ENCODE peak calls at places on chromosomes 16 and 17, in seven cellular contexts. One of them, this sample, is unnamed. For H3K9me3, the result is how much of the 10 kb centered on the place peaks cover.

GRCh38 chr17:55532670-55533069 is 21.4 kb upstream of the SMIM36 start:
- DNase-seq in fibroblast of lung: peak
- DNase-seq in Peyer's patch: no peak
- DNase-seq in lung: no peak
- DNase-seq in testis: no peak
- DNase-seq in ascending aorta: no peak
- DNase-seq in endodermal cell: no peak
- DNase-seq in this sample: no peak

GRCh38 chr16:6111390-6111789 is 1013.8 kb upstream of the EEF2KMT start:
- DNase-seq in fibroblast of lung: peak
- DNase-seq in Peyer's patch: no peak
- DNase-seq in lung: no peak
- DNase-seq in testis: no peak
- DNase-seq in ascending aorta: no peak
- DNase-seq in endodermal cell: no peak
- DNase-seq in this sample: no peak

GRCh38 chr17:77792626-77793025 is 165.9 kb upstream of the TNRC6C start:
- DNase-seq in fibroblast of lung: no peak
- DNase-seq in Peyer's patch: no peak
- DNase-seq in lung: no peak
- DNase-seq in testis: no peak
- DNase-seq in ascending aorta: no peak
- DNase-seq in endodermal cell: no peak
- DNase-seq in this sample: no peak

GRCh38 chr16:75320435-75320834 is 69.0 kb upstream of the BCAR1 start:
- DNase-seq in fibroblast of lung: no peak
- DNase-seq in Peyer's patch: no peak
- DNase-seq in lung: no peak
- DNase-seq in testis: peak
- DNase-seq in ascending aorta: no peak
- DNase-seq in endodermal cell: peak
- DNase-seq in this sample: no peak

GRCh38 chr17:55818451-55819375 is 67.9 kb downstream of the PCTP start:
- DNase-seq in fibroblast of lung: no peak
- DNase-seq in Peyer's patch: no peak
- DNase-seq in lung: no peak
- DNase-seq in testis: no peak
- DNase-seq in ascending aorta: no peak
- DNase-seq in endodermal cell: no peak
- DNase-seq in this sample: no peak

GRCh38 chr16:85923153-85924021 is 24.4 kb downstream of the IRF8 start:
- DNase-seq in fibroblast of lung: peak
- DNase-seq in Peyer's patch: no peak
- DNase-seq in lung: no peak
- DNase-seq in testis: peak
- DNase-seq in ascending aorta: no peak
- DNase-seq in endodermal cell: no peak
- DNase-seq in this sample: no peak

GRCh38 chr16:11627822-11628457 is 40.3 kb upstream of the SNN start:
- DNase-seq in fibroblast of lung: peak
- DNase-seq in Peyer's patch: no peak
- DNase-seq in lung: no peak
- DNase-seq in testis: no peak
- DNase-seq in ascending aorta: no peak
- DNase-seq in endodermal cell: no peak
- DNase-seq in this sample: no peak

GRCh38 chr16:383326-384020 is 1.7 kb upstream of the PGAP6 start:
- DNase-seq in fibroblast of lung: no peak
- DNase-seq in Peyer's patch: peak
- DNase-seq in lung: no peak
- DNase-seq in testis: no peak
- DNase-seq in ascending aorta: no peak
- DNase-seq in endodermal cell: peak
- DNase-seq in this sample: peak

GRCh38 chr17:42675348-42675983 is 1.3 kb downstream of the PLEKHH3 start:
- DNase-seq in fibroblast of lung: no peak
- DNase-seq in Peyer's patch: no peak
- DNase-seq in lung: no peak
- DNase-seq in testis: no peak
- DNase-seq in ascending aorta: no peak
- DNase-seq in endodermal cell: no peak
- DNase-seq in this sample: no peak

GRCh38 chr16:26526633-26527032 is 540.1 kb upstream of the C16orf82 start:
- DNase-seq in fibroblast of lung: no peak
- DNase-seq in Peyer's patch: no peak
- DNase-seq in lung: no peak
- DNase-seq in testis: no peak
- DNase-seq in ascending aorta: no peak
- DNase-seq in endodermal cell: no peak
- DNase-seq in this sample: no peak

GRCh38 chr17:3818786-3819185 is 17.8 kb upstream of the ITGAE start:
- DNase-seq in fibroblast of lung: peak
- DNase-seq in Peyer's patch: no peak
- DNase-seq in lung: no peak
- DNase-seq in testis: no peak
- DNase-seq in ascending aorta: no peak
- DNase-seq in endodermal cell: no peak
- DNase-seq in this sample: no peak

GRCh38 chr16:8958344-8958808 is 5.3 kb downstream of the USP7 start:
- DNase-seq in fibroblast of lung: peak
- DNase-seq in Peyer's patch: peak
- DNase-seq in lung: no peak
- DNase-seq in testis: peak
- DNase-seq in ascending aorta: no peak
- DNase-seq in endodermal cell: peak
- DNase-seq in this sample: no peak

GRCh38 chr16:57894390-57895080 is 76.4 kb downstream of the CNGB1 start:
- DNase-seq in fibroblast of lung: no peak
- DNase-seq in Peyer's patch: no peak
- DNase-seq in lung: no peak
- DNase-seq in testis: no peak
- DNase-seq in ascending aorta: no peak
- DNase-seq in endodermal cell: no peak
- DNase-seq in this sample: no peak

DNA sequence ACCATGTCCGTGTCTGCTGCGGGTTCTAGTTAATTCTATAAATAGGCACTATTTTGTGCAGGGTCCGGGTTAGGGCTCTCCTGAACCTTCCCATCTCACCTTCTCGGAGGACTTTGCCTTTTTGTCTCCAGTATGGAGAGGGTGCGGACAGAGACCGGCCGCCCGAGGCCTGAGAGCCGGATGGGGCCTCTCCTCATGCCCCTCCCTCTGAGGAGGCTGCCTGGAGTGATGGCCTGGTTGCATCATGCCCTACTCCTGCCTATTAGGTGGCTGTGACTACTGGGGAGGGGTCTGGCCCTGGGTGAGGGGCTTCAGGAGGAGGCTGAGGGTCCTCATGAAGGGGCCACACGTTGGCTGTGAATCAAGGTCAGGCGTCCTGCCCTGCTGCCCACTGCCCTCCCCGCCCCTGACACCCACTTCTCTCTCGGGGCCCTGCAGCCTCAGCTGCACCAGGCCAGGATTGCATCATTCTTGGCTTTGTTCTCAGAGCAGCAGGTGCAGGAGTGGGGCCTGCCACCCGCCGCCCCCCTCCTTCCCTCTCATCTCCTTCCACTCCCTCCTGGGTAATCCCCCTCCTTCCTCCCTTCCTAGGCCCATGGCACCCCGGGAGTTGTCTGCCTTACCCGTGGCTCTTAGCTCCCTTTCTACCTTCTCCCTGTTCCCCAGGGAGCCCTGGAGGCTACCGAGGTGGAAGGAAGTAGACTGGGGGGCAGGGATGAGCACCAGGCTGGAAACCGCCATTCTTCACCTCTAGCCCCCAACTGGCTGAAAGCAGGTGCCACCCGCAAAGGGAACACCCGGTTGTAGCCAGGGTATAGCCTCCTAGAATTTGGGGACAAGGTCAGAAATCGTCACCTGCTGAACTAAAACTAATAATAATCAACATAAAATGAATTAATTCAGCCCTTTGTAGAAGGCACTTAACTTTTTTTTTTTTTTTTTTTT is 12.7 kb upstream of the ARHGAP23 start:
- DNase-seq in fibroblast of lung: no peak
- DNase-seq in Peyer's patch: no peak
- DNase-seq in lung: peak
- DNase-seq in testis: no peak
- DNase-seq in ascending aorta: no peak
- DNase-seq in endodermal cell: peak
- DNase-seq in this sample: no peak
- H3K4me3 ChIP-seq in fibroblast of lung: no peak
- H3K4me3 ChIP-seq in Peyer's patch: no peak
- H3K4me3 ChIP-seq in lung: no peak
- H3K4me3 ChIP-seq in testis: no peak
- H3K4me3 ChIP-seq in ascending aorta: no peak
- H3K4me3 ChIP-seq in endodermal cell: no peak
- H3K4me3 ChIP-seq in this sample: no peak

GRCh38 chr17:50184057-50184456 is 17.4 kb downstream of the COL1A1 start:
- DNase-seq in fibroblast of lung: peak
- DNase-seq in Peyer's patch: no peak
- DNase-seq in lung: no peak
- DNase-seq in testis: no peak
- DNase-seq in ascending aorta: no peak
- DNase-seq in endodermal cell: peak
- DNase-seq in this sample: no peak

GRCh38 chr17:50183439-50184001 is 17.7 kb downstream of the SGCA start:
- DNase-seq in fibroblast of lung: peak
- DNase-seq in Peyer's patch: no peak
- DNase-seq in lung: no peak
- DNase-seq in testis: no peak
- DNase-seq in ascending aorta: no peak
- DNase-seq in endodermal cell: no peak
- DNase-seq in this sample: peak

GRCh38 chr17:50185724-50186545 is 15.5 kb downstream of the COL1A1 start:
- DNase-seq in fibroblast of lung: peak
- DNase-seq in Peyer's patch: no peak
- DNase-seq in lung: no peak
- DNase-seq in testis: no peak
- DNase-seq in ascending aorta: no peak
- DNase-seq in endodermal cell: no peak
- DNase-seq in this sample: no peak

GRCh38 chr17:50182783-50183438 is 17.1 kb downstream of the SGCA start:
- DNase-seq in fibroblast of lung: peak
- DNase-seq in Peyer's patch: no peak
- DNase-seq in lung: no peak
- DNase-seq in testis: no peak
- DNase-seq in ascending aorta: no peak
- DNase-seq in endodermal cell: no peak
- DNase-seq in this sample: no peak

DNA sequence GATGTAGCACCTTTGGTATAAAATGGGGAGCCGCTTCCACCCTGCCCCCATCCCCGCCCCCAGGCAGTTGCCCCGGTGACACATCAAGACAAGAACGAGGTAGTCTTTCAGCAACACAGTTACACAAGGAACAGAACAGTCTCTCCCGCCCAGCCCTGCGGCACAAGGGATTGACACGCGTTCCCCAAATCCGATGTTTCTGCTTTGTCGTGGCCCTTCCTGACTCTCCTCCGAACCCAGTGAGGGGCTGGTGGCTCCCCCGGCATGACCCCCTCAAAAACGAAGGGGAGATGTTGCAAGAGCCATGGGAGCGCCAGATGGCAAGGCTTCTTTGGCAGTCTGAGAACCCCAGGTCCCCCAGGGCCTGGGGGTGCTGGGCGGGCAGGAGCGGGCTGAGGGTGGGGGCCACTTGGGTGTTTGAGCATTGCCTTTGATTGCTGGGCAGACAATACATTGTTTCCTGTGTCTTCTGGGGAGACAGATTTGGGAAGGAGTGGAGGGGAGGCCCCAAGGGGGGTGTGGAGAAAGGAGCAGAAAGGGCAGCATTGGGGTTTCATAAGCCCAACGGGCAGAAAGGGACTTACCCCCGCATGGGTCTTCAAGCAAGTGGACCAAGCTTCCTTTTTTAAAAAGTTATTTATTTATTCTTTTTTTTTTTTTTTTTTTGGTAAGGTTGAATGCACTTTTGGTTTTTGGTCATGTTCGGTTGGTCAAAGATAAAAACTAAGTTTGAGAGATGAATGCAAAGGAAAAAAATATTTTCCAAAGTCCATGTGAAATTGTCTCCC is 16.6 kb downstream of the COL1A1 start:
- DNase-seq in fibroblast of lung: peak
- DNase-seq in Peyer's patch: no peak
- DNase-seq in lung: no peak
- DNase-seq in testis: peak
- DNase-seq in ascending aorta: peak
- DNase-seq in endodermal cell: no peak
- DNase-seq in this sample: no peak
- H3K27ac ChIP-seq in fibroblast of lung: peak
- H3K27ac ChIP-seq in Peyer's patch: peak
- H3K27ac ChIP-seq in lung: no peak
- H3K27ac ChIP-seq in testis: no peak
- H3K27ac ChIP-seq in ascending aorta: peak
- H3K27ac ChIP-seq in endodermal cell: no peak
- H3K27ac ChIP-seq in this sample: peak

GRCh38 chr16:35182943-35183550 is 1723.6 kb downstream of the TP53TG3F start:
- DNase-seq in fibroblast of lung: no peak
- DNase-seq in Peyer's patch: no peak
- DNase-seq in lung: no peak
- DNase-seq in testis: no peak
- DNase-seq in ascending aorta: no peak
- DNase-seq in endodermal cell: no peak
- DNase-seq in this sample: no peak
- H3K9me3 ChIP-seq in fibroblast of lung: under half
- H3K9me3 ChIP-seq in Peyer's patch: under half
- H3K9me3 ChIP-seq in lung: under half
- H3K9me3 ChIP-seq in testis: under half
- H3K9me3 ChIP-seq in ascending aorta: under half
- H3K9me3 ChIP-seq in endodermal cell: half or more
- H3K9me3 ChIP-seq in this sample: under half

DNA sequence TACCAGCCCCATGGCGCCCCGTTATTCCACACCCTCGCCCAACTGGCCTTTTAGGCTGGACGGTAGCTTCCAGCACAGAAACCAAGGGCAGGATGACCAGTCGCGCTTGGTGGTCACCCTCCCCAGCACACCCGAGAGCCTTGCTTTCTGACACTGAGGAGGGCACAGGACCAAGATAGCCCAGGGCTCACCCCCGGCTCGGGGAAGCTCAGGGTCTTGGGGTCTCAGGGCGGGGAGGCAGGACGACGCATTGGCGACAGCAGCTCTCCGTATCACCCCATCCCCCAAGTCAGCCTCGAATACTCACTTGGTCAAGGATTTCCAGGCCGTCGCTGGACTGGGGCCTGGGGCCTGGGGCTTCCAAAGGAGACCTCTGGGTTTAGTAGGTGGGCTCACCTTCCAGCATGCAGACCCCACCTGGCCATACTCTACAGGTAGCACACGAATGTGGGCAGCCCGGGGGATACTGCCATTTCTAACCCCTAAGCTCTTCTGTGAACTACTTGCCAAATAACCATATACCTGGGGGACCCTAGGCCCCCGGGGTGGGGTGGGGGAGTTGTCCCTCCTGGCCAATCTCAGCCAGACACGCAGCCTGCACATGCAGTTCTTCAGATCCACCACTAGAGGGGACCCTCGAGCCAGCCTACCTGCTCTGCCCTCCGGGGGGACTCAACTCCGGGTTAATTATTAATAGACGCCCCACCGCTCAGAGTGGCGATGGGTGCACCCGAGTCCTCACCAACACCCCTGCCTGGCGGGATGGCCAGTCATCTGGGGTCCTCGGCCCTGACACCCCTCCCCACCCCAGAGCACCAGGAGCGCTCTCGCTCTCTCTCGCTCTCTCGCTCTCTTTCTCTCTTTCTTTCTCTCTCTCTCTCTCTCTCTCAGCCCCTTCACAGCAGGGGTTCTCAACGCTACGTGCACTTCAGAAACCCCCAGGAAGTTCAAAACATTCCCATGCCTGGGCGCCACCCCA is 30.0 kb downstream of the TBC1D16 start:
- DNase-seq in fibroblast of lung: no peak
- DNase-seq in Peyer's patch: peak
- DNase-seq in lung: peak
- DNase-seq in testis: peak
- DNase-seq in ascending aorta: no peak
- DNase-seq in endodermal cell: peak
- DNase-seq in this sample: peak
- H3K4me3 ChIP-seq in fibroblast of lung: no peak
- H3K4me3 ChIP-seq in Peyer's patch: no peak
- H3K4me3 ChIP-seq in lung: no peak
- H3K4me3 ChIP-seq in testis: no peak
- H3K4me3 ChIP-seq in ascending aorta: no peak
- H3K4me3 ChIP-seq in endodermal cell: no peak
- H3K4me3 ChIP-seq in this sample: no peak

This sample was measured in small intestine.